ENCODE peak calls at places on chromosomes 11 and 22, in nine cellular contexts. I is HL-60, Q is natural killer cell, Z is psoas muscle, Y is NCI-H1105 treated with DMSO at 0.1 percent for 48 hours, M is endothelial cell, O is K562, P is brain microvascular endothelial cell, D is SJCRH30. G is an unnamed sample.

GRCh38 chr22:22431271-22432220 is 77.0 kb downstream of the ZNF280B start:
- DNase-seq in Q (peak), P (peak), D (peak), Z (peak), Y (peak), I (peak), M (peak), O (peak), G (peak)

GRCh38 chr11:66683877-66684276 is 6.2 kb upstream of the RBM4B start:
- DNase-seq in D (no peak), O (no peak), I (no peak), Q (no peak), Y (no peak), M (no peak), Z (no peak), P (no peak), G (no peak)

GRCh38 chr11:46457659-46458058 is 66.1 kb upstream of the CHRM4 start:
- DNase-seq in M (no peak), I (peak), Y (no peak), Q (no peak), O (no peak), Z (no peak), P (no peak), D (no peak), G (no peak)

GRCh38 chr11:133078591-133079179 is 453.6 kb downstream of the OPCML start:
- DNase-seq in Y (peak), D (peak), O (peak), Z (no peak), M (peak), I (peak), Q (no peak), P (peak), G (peak)

GRCh38 chr11:544817-545166 is 7.5 kb downstream of the LRRC56 start:
- DNase-seq in M (no peak), Y (no peak), P (no peak), O (no peak), D (no peak), Q (no peak), Z (no peak), I (no peak), G (no peak)

GRCh38 chr11:118015385-118015841 is 29.2 kb downstream of the IL10RA start:
- DNase-seq in Z (no peak), I (no peak), Q (no peak), M (no peak), O (no peak), D (no peak), P (no peak), Y (no peak), G (no peak)

GRCh38 chr11:3104961-3105790 is 48.0 kb upstream of the CARS1 start:
- DNase-seq in O (no peak), Z (peak), I (no peak), Y (no peak), P (no peak), M (no peak), Q (peak), D (no peak), G (no peak)

GRCh38 chr11:3737386-3737933 is 59.9 kb downstream of the NUP98 start:
- DNase-seq in Q (no peak), P (no peak), Y (peak), I (no peak), D (no peak), Z (no peak), O (no peak), M (no peak), G (no peak)

GRCh38 chr11:97614571-97614970 is 1224.8 kb downstream of the JRKL start:
- DNase-seq in M (no peak), Y (no peak), Q (no peak), P (peak), I (no peak), O (no peak), Z (no peak), D (no peak), G (no peak)

GRCh38 chr11:115182282-115182952 is 321.8 kb downstream of the CADM1 start:
- DNase-seq in Q (no peak), Z (no peak), D (no peak), Y (no peak), M (no peak), P (no peak), I (no peak), O (no peak), G (no peak)

GRCh38 chr22:37850801-37851200 is 1.6 kb downstream of the EIF3L start:
- DNase-seq in O (no peak), I (no peak), Y (no peak), P (no peak), M (no peak), Q (no peak), D (no peak), Z (no peak), G (no peak)

GRCh38 chr11:17529814-17530162 is 14.4 kb downstream of the USH1C start:
- DNase-seq in Z (no peak), M (no peak), O (no peak), P (no peak), Q (no peak), Y (no peak), I (no peak), D (peak), G (no peak)

GRCh38 chr11:10654211-10655150 is 39.1 kb downstream of the IRAG1 start:
- DNase-seq in Q (no peak), Y (peak), Z (no peak), I (peak), D (peak), M (peak), O (peak), P (no peak), G (peak)

GRCh38 chr11:81004576-81004975 is 1563.7 kb upstream of the TENM4 start:
- DNase-seq in Z (no peak), Q (no peak), D (no peak), O (no peak), Y (no peak), P (no peak), M (no peak), I (no peak), G (no peak)

GRCh38 chr11:9565822-9566560 is 7.5 kb upstream of the WEE1 start:
- DNase-seq in M (no peak), D (peak), Y (no peak), P (peak), Z (no peak), I (peak), Q (no peak), O (peak), G (no peak)

GRCh38 chr11:116420030-116420429 is 352.8 kb downstream of the BUD13 start:
- DNase-seq in D (no peak), I (no peak), Q (no peak), M (no peak), O (no peak), P (no peak), Y (no peak), Z (no peak), G (no peak)

GRCh38 chr11:116928102-116928777 is 90.8 kb upstream of the APOA1 start:
- DNase-seq in Q (no peak), M (no peak), O (no peak), P (no peak), I (peak), Y (no peak), D (no peak), Z (no peak), G (peak)

GRCh38 chr22:30881361-30882180 is 87.0 kb downstream of the MORC2 start:
- DNase-seq in M (no peak), Z (peak), I (no peak), Q (no peak), Y (no peak), D (no peak), P (no peak), O (peak), G (no peak)

GRCh38 chr22:41479671-41480396 is 10.9 kb downstream of the ACO2 start:
- DNase-seq in P (peak), D (no peak), I (no peak), Q (no peak), Y (no peak), Z (no peak), O (no peak), M (no peak), G (no peak)

GRCh38 chr22:44871782-44872181 is 119.4 kb downstream of the ARHGAP8 start:
- DNase-seq in Q (no peak), O (no peak), I (no peak), Z (no peak), D (no peak), P (no peak), Y (no peak), M (no peak), G (no peak)

GRCh38 chr11:18081551-18081950 is 24.3 kb downstream of the SAAL1 start:
- DNase-seq in I (no peak), O (no peak), P (no peak), M (no peak), D (no peak), Z (no peak), Y (peak), Q (no peak), G (no peak)

GRCh38 chr11:75862437-75862836 is 47.4 kb downstream of the UVRAG start:
- DNase-seq in O (no peak), M (no peak), I (no peak), Y (no peak), Q (no peak), Z (no peak), D (no peak), P (no peak), G (no peak)

GRCh38 chr22:27461470-27461869 is 340.1 kb downstream of the MN1 start:
- DNase-seq in I (no peak), M (peak), Y (no peak), P (peak), O (no peak), Q (no peak), Z (no peak), D (peak), G (no peak)

GRCh38 chr22:38699784-38700183 is 959 bp downstream of the JOSD1 start:
- DNase-seq in D (no peak), O (no peak), P (no peak), Y (no peak), I (no peak), Z (no peak), Q (no peak), M (no peak), G (no peak)

GRCh38 chr11:115122274-115122673 is 381.9 kb downstream of the CADM1 start:
- DNase-seq in O (peak), I (no peak), Z (no peak), P (no peak), Q (no peak), D (no peak), Y (no peak), M (no peak), G (no peak)

GRCh38 chr11:126949066-126949945 is 51.3 kb downstream of the KIRREL3 start:
- DNase-seq in Q (no peak), Z (no peak), I (no peak), M (no peak), P (peak), O (no peak), D (peak), Y (no peak), G (no peak)

GRCh38 chr22:23023294-23023693 is 47.0 kb upstream of the GNAZ start:
- DNase-seq in Y (no peak), O (no peak), Q (no peak), D (no peak), I (no peak), Z (no peak), P (no peak), M (no peak), G (no peak)

GRCh38 chr11:70825893-70826540 is 426.4 kb downstream of the SHANK2 start:
- DNase-seq in P (no peak), Y (no peak), D (no peak), I (no peak), Z (no peak), O (no peak), Q (no peak), M (no peak), G (no peak)

GRCh38 chr11:115613986-115614625 is 109.9 kb upstream of the CADM1 start:
- DNase-seq in Q (no peak), Y (no peak), P (peak), I (no peak), O (no peak), D (no peak), Z (no peak), M (no peak), G (no peak)

GRCh38 chr11:35099278-35100018 is 39.5 kb upstream of the CD44 start:
- DNase-seq in O (no peak), P (peak), Z (no peak), Q (no peak), D (no peak), M (no peak), I (no peak), Y (no peak), G (no peak)

GRCh38 chr11:72584293-72584921 is 89.8 kb downstream of the PDE2A start:
- DNase-seq in Q (peak), D (no peak), O (peak), Z (peak), I (peak), P (no peak), Y (no peak), M (peak), G (no peak)

GRCh38 chr11:116397556-116398167 is 375.1 kb downstream of the BUD13 start:
- DNase-seq in Z (no peak), D (no peak), M (no peak), Y (no peak), Q (no peak), I (no peak), P (no peak), O (no peak), G (no peak)

GRCh38 chr22:29154364-29155048 is 51.2 kb upstream of the EMID1 start:
- DNase-seq in M (peak), P (peak), O (peak), Z (peak), Y (peak), Q (peak), I (peak), D (peak), G (peak)

GRCh38 chr11:112785104-112785503 is 176.1 kb upstream of the NCAM1 start:
- DNase-seq in Y (no peak), I (no peak), M (no peak), P (no peak), Z (no peak), Q (no peak), D (peak), O (no peak), G (no peak)

GRCh38 chr11:127002669-127003259 is 2.2 kb upstream of the KIRREL3 start:
- DNase-seq in Q (no peak), I (no peak), D (no peak), Y (peak), M (no peak), O (no peak), P (no peak), Z (no peak), G (no peak)